ENCODE peak calls at places on chromosomes 16 and 17, in eight cellular contexts. N, L, M, Q, C, R, V and D are unnamed samples.

GRCh38 chr17:76617838-76618237 is 25.7 kb downstream of the ST6GALNAC1 start:
- DNase-seq in N (no peak), L (no peak), M (no peak), Q (no peak), C (no peak), R (no peak), V (no peak), D (no peak)

GRCh38 chr17:61407211-61407911 is 7.7 kb downstream of the TBX2 start:
- DNase-seq in N (no peak), L (no peak), M (no peak), Q (no peak), C (no peak), R (no peak), V (no peak), D (no peak)

GRCh38 chr16:24883714-24884151 is 38.0 kb downstream of the SLC5A11 start:
- DNase-seq in N (no peak), L (no peak), M (no peak), Q (no peak), C (peak), R (no peak), V (no peak), D (no peak)

GRCh38 chr16:2532494-2533141 is 1.4 kb upstream of the CEMP1 start:
- DNase-seq in N (no peak), L (peak), M (peak), Q (peak), C (peak), R (peak), V (no peak), D (no peak)

GRCh38 chr17:72079700-72080099 is 41.1 kb upstream of the SOX9 start:
- DNase-seq in N (no peak), L (no peak), M (peak), Q (no peak), C (no peak), R (no peak), V (no peak), D (no peak)

GRCh38 chr16:50742521-50743150 is 750 bp downstream of the CYLD start:
- DNase-seq in N (no peak), L (no peak), M (peak), Q (peak), C (peak), R (peak), V (no peak), D (no peak)

GRCh38 chr16:19242987-19243386 is 42.5 kb upstream of the CLEC19A start:
- DNase-seq in N (no peak), L (no peak), M (no peak), Q (no peak), C (no peak), R (no peak), V (no peak), D (no peak)

GRCh38 chr17:44987194-44987882 is 19.2 kb upstream of the C1QL1 start:
- DNase-seq in N (no peak), L (no peak), M (no peak), Q (no peak), C (no peak), R (no peak), V (no peak), D (no peak)

GRCh38 chr17:58219789-58220183 is 731 bp upstream of the MKS1 start:
- DNase-seq in N (no peak), L (no peak), M (no peak), Q (peak), C (no peak), R (no peak), V (no peak), D (no peak)

GRCh38 chr17:58219007-58219788 is at the start of gene MKS1:
- DNase-seq in N (peak), L (peak), M (peak), Q (peak), C (peak), R (peak), V (peak), D (peak)

GRCh38 chr17:58210922-58211321 is 8.1 kb downstream of the MKS1 start:
- DNase-seq in N (no peak), L (no peak), M (no peak), Q (no peak), C (no peak), R (no peak), V (no peak), D (no peak)

DNA sequence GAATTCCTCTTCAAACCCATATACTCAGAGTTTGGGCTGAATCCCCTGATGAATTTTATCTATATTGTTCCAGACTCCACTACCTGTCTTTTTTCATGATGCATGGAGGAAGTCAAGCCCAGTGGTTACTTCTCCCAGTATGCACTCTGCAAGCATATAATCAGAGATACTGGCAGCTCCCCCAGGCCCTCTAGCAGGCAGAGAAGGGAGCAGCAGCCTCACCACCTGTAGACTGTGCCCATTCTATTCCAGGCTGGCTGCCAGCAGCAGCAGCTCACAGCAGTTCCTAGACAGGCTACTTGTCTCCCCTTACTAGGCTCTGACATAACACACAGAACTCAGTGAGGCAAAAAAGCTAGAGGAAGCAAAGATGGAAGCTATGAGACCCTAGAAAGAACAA is 3.4 kb downstream of the MKS1 start:
- DNase-seq in N (no peak), L (no peak), M (no peak), Q (peak), C (peak), R (no peak), V (no peak), D (no peak)
- TF ChIP-seq CTCF in N (peak), L (no peak), M (no peak), Q (no peak), C (peak), R (no peak), V (no peak), D (no peak)

GRCh38 chr17:80026359-80027042 is 9.2 kb downstream of the TBC1D16 start:
- DNase-seq in N (no peak), L (peak), M (no peak), Q (peak), C (no peak), R (peak), V (no peak), D (no peak)
- TF ChIP-seq CTCF in N (no peak), L (no peak), M (no peak), Q (no peak), C (no peak), R (no peak), V (no peak), D (no peak)

DNA sequence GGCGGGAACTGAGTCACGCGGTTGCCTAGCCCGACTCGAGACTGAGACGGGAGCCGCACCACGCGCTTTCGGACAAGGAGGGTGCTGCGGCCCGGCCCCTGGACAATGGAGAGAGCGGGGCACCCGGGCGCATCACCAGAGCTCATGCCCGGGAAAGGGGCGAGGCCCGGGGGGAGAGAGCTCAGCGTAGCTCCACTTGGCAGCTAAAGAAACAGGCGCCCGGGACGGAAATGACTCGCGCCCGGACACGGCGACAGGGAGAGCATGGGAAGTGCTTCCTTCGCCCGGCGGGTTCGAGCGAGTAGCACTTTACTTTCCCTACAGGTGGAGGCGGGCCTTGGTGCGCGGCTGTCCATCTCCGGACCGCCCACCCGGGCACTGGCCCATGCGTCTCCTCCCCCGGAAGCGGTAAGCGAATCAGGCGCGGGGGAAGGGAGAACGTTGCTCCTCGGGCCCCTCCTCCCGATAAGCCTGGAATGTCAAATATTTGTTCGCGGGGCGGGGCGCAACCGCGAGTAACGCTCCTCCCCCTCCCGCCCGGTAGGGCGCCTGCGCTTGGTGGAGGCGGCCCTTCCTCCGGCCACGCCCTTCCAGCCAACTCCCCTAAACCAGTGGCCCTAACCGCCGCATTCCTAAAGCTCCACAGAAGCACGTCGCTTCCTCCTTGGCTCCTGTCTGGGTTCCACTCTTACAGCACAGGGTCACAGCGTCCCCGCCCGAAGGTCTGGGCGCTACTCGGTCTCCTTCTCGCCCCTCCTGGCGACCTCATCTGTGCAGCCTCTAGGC is 1.5 kb upstream of the ESRP2 start:
- DNase-seq in N (peak), L (peak), M (peak), Q (peak), C (peak), R (peak), V (peak), D (peak)
- TF ChIP-seq CTCF in N (no peak), L (no peak), M (no peak), Q (no peak), C (no peak), R (no peak), V (no peak), D (no peak)

GRCh38 chr16:66604376-66605176 is at the start of gene CMTM3:
- DNase-seq in N (no peak), L (peak), M (peak), Q (peak), C (peak), R (no peak), V (no peak), D (peak)
- TF ChIP-seq CTCF in N (peak), L (peak), M (peak), Q (peak), C (peak), R (peak), V (peak), D (no peak)

GRCh38 chr17:149231-149630 is 11.9 kb downstream of the SCGB1C2 start:
- DNase-seq in N (no peak), L (no peak), M (no peak), Q (no peak), C (no peak), R (no peak), V (no peak), D (no peak)
- TF ChIP-seq CTCF in N (no peak), L (no peak), M (no peak), Q (no peak), C (no peak), R (no peak), V (no peak), D (no peak)

GRCh38 chr17:9768381-9768934 is 22.9 kb downstream of the DHRS7C start:
- DNase-seq in N (no peak), L (no peak), M (peak), Q (peak), C (peak), R (no peak), V (no peak), D (no peak)
- TF ChIP-seq CTCF in N (peak), L (peak), M (peak), Q (peak), C (peak), R (peak), V (peak), D (no peak)

GRCh38 chr17:50659220-50659619 is 24.5 kb downstream of the ABCC3 start:
- DNase-seq in N (no peak), L (no peak), M (no peak), Q (no peak), C (no peak), R (no peak), V (no peak), D (no peak)
- TF ChIP-seq CTCF in N (no peak), L (no peak), M (no peak), Q (no peak), C (no peak), R (no peak), V (no peak), D (no peak)